ENCODE peak calls at places on chromosomes 3 and 15, in eight cellular contexts. S, V, E, M, D, H, I and T are unnamed samples.

GRCh38 chr15:67691450-67691849 is 133.9 kb upstream of the SKOR1 start:
- DNase-seq in S (no peak), V (no peak), E (no peak), M (no peak), D (no peak), H (no peak), I (no peak), T (no peak)

GRCh38 chr15:89903015-89903857 is 9.4 kb upstream of the AP3S2 start:
- DNase-seq in S (no peak), V (no peak), E (no peak), M (no peak), D (no peak), H (no peak), I (no peak), T (no peak)

GRCh38 chr3:110198717-110199587 is 861.6 kb upstream of the DPPA4 start:
- DNase-seq in S (no peak), V (no peak), E (peak), M (no peak), D (no peak), H (no peak), I (no peak), T (no peak)

GRCh38 chr15:36590838-36591237 is 11.4 kb downstream of the CDIN1 start:
- DNase-seq in S (no peak), V (peak), E (peak), M (peak), D (peak), H (no peak), I (no peak), T (no peak)

GRCh38 chr3:17155951-17156350 is 271.2 kb downstream of the PLCL2 start:
- DNase-seq in S (no peak), V (no peak), E (no peak), M (no peak), D (no peak), H (no peak), I (no peak), T (no peak)

GRCh38 chr3:134644731-134645514 is 5.9 kb downstream of the KY start:
- DNase-seq in S (no peak), V (no peak), E (no peak), M (no peak), D (no peak), H (no peak), I (no peak), T (peak)

GRCh38 chr3:98885851-98886250 is 15.6 kb downstream of the DCBLD2 start:
- DNase-seq in S (no peak), V (peak), E (no peak), M (peak), D (peak), H (no peak), I (no peak), T (no peak)

GRCh38 chr3:193556841-193557240 is 2.1 kb upstream of the ATP13A4 start:
- DNase-seq in S (no peak), V (no peak), E (no peak), M (no peak), D (no peak), H (no peak), I (peak), T (peak)

GRCh38 chr3:18335202-18335601 is 89.9 kb downstream of the SATB1 start:
- DNase-seq in S (no peak), V (peak), E (no peak), M (no peak), D (peak), H (no peak), I (no peak), T (no peak)

GRCh38 chr3:178274711-178275110 is 261.5 kb upstream of the KCNMB2 start:
- DNase-seq in S (no peak), V (no peak), E (no peak), M (no peak), D (no peak), H (no peak), I (no peak), T (no peak)

GRCh38 chr15:71202712-71203111 is 87.4 kb downstream of the THSD4 start:
- DNase-seq in S (no peak), V (no peak), E (no peak), M (no peak), D (no peak), H (no peak), I (no peak), T (no peak)

GRCh38 chr15:72968531-72968922 is 83.7 kb upstream of the NEO1 start:
- DNase-seq in S (no peak), V (no peak), E (no peak), M (peak), D (peak), H (no peak), I (peak), T (peak)